ENCODE peak calls at places on chromosomes 12 and 14, in seven cellular contexts. M, A, H, X, J, C and G are unnamed samples.

GRCh38 chr12:25830456-25830855 is 128.0 kb upstream of the RASSF8 start:
- DNase-seq in C (no peak), M (no peak), J (no peak), X (peak), A (no peak), H (no peak), G (no peak)

GRCh38 chr12:17030338-17030737 is 424.4 kb upstream of the LMO3 start:
- DNase-seq in M (no peak), J (no peak), A (no peak), X (no peak), H (no peak), C (peak), G (no peak)

GRCh38 chr12:105418821-105419291 is 88.4 kb downstream of the C12orf75 start:
- DNase-seq in X (no peak), H (no peak), J (no peak), C (no peak), M (no peak), A (no peak), G (no peak)

GRCh38 chr12:103928736-103929050 is 1.5 kb upstream of the HSP90B1 start:
- DNase-seq in A (peak), M (no peak), J (no peak), C (no peak), X (no peak), H (peak), G (no peak)

GRCh38 chr12:50353869-50354593 is 42.4 kb downstream of the FAM186A start:
- DNase-seq in H (no peak), A (no peak), J (peak), M (no peak), C (no peak), X (peak), G (no peak)

GRCh38 chr12:10400829-10401228 is 8.7 kb downstream of the KLRC4 start:
- DNase-seq in H (no peak), A (no peak), M (no peak), J (no peak), C (no peak), X (no peak), G (no peak)

GRCh38 chr14:73142216-73142615 is 5.9 kb downstream of the PSEN1 start:
- DNase-seq in A (no peak), H (no peak), C (no peak), X (no peak), M (no peak), J (no peak), G (no peak)

GRCh38 chr14:60093088-60093487 is 1.4 kb downstream of the PCNX4 start:
- DNase-seq in H (no peak), M (no peak), J (no peak), A (no peak), X (peak), C (no peak), G (no peak)

GRCh38 chr12:49031573-49032161 is 13.1 kb upstream of the PRKAG1 start:
- DNase-seq in X (no peak), A (no peak), M (no peak), H (no peak), C (no peak), J (no peak), G (no peak)

GRCh38 chr14:35121026-35121886 is 534 bp downstream of the PPP2R3C start:
- DNase-seq in M (no peak), C (no peak), J (peak), A (no peak), X (peak), H (no peak), G (no peak)

GRCh38 chr14:100416921-100417451 is 93.8 kb downstream of the SLC25A47 start:
- DNase-seq in A (no peak), M (no peak), C (no peak), X (peak), H (no peak), J (no peak), G (peak)

GRCh38 chr14:102262894-102263462 is 42.0 kb downstream of the MOK start:
- DNase-seq in A (no peak), H (peak), J (peak), C (no peak), X (no peak), M (no peak), G (peak)

GRCh38 chr12:48979602-48980388 is 1.7 kb downstream of the WNT1 start:
- DNase-seq in A (no peak), H (no peak), C (no peak), J (no peak), X (no peak), M (no peak), G (no peak)

GRCh38 chr12:70971395-70971794 is 50.9 kb upstream of the PTPRR start:
- DNase-seq in M (no peak), H (no peak), A (no peak), C (no peak), X (peak), J (peak), G (peak)